ENCODE peak calls at places on chromosomes 6 and 20, in eight cellular contexts. One of them, this sample, is unnamed.

GRCh38 chr6:87151786-87152527 is 3.4 kb upstream of the ZNF292 start:
- DNase-seq in T-helper 1 cell: peak
- DNase-seq in GM04504: no peak
- DNase-seq in HCT116: no peak
- DNase-seq in vagina: no peak
- DNase-seq in NCI-H1694: peak
- DNase-seq in GM03348: peak
- DNase-seq in substantia nigra: peak
- DNase-seq in this sample: no peak

GRCh38 chr6:21996425-21997207 is 300.2 kb downstream of the PRL start:
- DNase-seq in T-helper 1 cell: no peak
- DNase-seq in GM04504: no peak
- DNase-seq in HCT116: no peak
- DNase-seq in vagina: no peak
- DNase-seq in NCI-H1694: no peak
- DNase-seq in GM03348: no peak
- DNase-seq in substantia nigra: no peak
- DNase-seq in this sample: no peak

GRCh38 chr6:137817219-137817618 is 49.8 kb upstream of the TNFAIP3 start:
- DNase-seq in T-helper 1 cell: no peak
- DNase-seq in GM04504: no peak
- DNase-seq in HCT116: no peak
- DNase-seq in vagina: no peak
- DNase-seq in NCI-H1694: no peak
- DNase-seq in GM03348: no peak
- DNase-seq in substantia nigra: no peak
- DNase-seq in this sample: no peak

GRCh38 chr6:83707829-83708545 is 914 bp downstream of the SNAP91 start:
- DNase-seq in T-helper 1 cell: no peak
- DNase-seq in GM04504: no peak
- DNase-seq in HCT116: no peak
- DNase-seq in vagina: no peak
- DNase-seq in NCI-H1694: no peak
- DNase-seq in GM03348: no peak
- DNase-seq in substantia nigra: no peak
- DNase-seq in this sample: no peak

GRCh38 chr6:21527731-21528130 is 65.8 kb upstream of the SOX4 start:
- DNase-seq in T-helper 1 cell: no peak
- DNase-seq in GM04504: no peak
- DNase-seq in HCT116: no peak
- DNase-seq in vagina: no peak
- DNase-seq in NCI-H1694: no peak
- DNase-seq in GM03348: no peak
- DNase-seq in substantia nigra: no peak
- DNase-seq in this sample: no peak

GRCh38 chr6:92047152-92047551 is 1372.2 kb downstream of the EPHA7 start:
- DNase-seq in T-helper 1 cell: no peak
- DNase-seq in GM04504: no peak
- DNase-seq in HCT116: no peak
- DNase-seq in vagina: no peak
- DNase-seq in NCI-H1694: no peak
- DNase-seq in GM03348: no peak
- DNase-seq in substantia nigra: no peak
- DNase-seq in this sample: no peak

GRCh38 chr6:133129556-133129955 is 111.6 kb upstream of the EYA4 start:
- DNase-seq in T-helper 1 cell: no peak
- DNase-seq in GM04504: no peak
- DNase-seq in HCT116: no peak
- DNase-seq in vagina: no peak
- DNase-seq in NCI-H1694: no peak
- DNase-seq in GM03348: no peak
- DNase-seq in substantia nigra: no peak
- DNase-seq in this sample: no peak

GRCh38 chr6:50822078-50822476 is 3.4 kb downstream of the TFAP2B start:
- DNase-seq in T-helper 1 cell: no peak
- DNase-seq in GM04504: no peak
- DNase-seq in HCT116: no peak
- DNase-seq in vagina: no peak
- DNase-seq in NCI-H1694: no peak
- DNase-seq in GM03348: no peak
- DNase-seq in substantia nigra: no peak
- DNase-seq in this sample: no peak

GRCh38 chr6:163923658-163924411 is 509.3 kb downstream of the QKI start:
- DNase-seq in T-helper 1 cell: no peak
- DNase-seq in GM04504: no peak
- DNase-seq in HCT116: no peak
- DNase-seq in vagina: no peak
- DNase-seq in NCI-H1694: no peak
- DNase-seq in GM03348: no peak
- DNase-seq in substantia nigra: no peak
- DNase-seq in this sample: no peak

GRCh38 chr6:139376604-139377218 is 2.3 kb upstream of the CITED2 start:
- DNase-seq in T-helper 1 cell: no peak
- DNase-seq in GM04504: peak
- DNase-seq in HCT116: no peak
- DNase-seq in vagina: no peak
- DNase-seq in NCI-H1694: no peak
- DNase-seq in GM03348: peak
- DNase-seq in substantia nigra: no peak
- DNase-seq in this sample: no peak

GRCh38 chr6:145963216-145964068 is 716 bp downstream of the SHPRH start:
- DNase-seq in T-helper 1 cell: peak
- DNase-seq in GM04504: peak
- DNase-seq in HCT116: peak
- DNase-seq in vagina: no peak
- DNase-seq in NCI-H1694: no peak
- DNase-seq in GM03348: peak
- DNase-seq in substantia nigra: peak
- DNase-seq in this sample: no peak

GRCh38 chr6:169970306-169970988 is 219.0 kb downstream of the ERMARD start:
- DNase-seq in T-helper 1 cell: no peak
- DNase-seq in GM04504: no peak
- DNase-seq in HCT116: no peak
- DNase-seq in vagina: peak
- DNase-seq in NCI-H1694: no peak
- DNase-seq in GM03348: no peak
- DNase-seq in substantia nigra: no peak
- DNase-seq in this sample: no peak

GRCh38 chr20:46077642-46078305 is 12.0 kb downstream of the NCOA5 start:
- DNase-seq in T-helper 1 cell: no peak
- DNase-seq in GM04504: no peak
- DNase-seq in HCT116: no peak
- DNase-seq in vagina: no peak
- DNase-seq in NCI-H1694: no peak
- DNase-seq in GM03348: no peak
- DNase-seq in substantia nigra: no peak
- DNase-seq in this sample: no peak

GRCh38 chr20:21435576-21435975 is 38.2 kb upstream of the NKX2-4 start:
- DNase-seq in T-helper 1 cell: no peak
- DNase-seq in GM04504: no peak
- DNase-seq in HCT116: no peak
- DNase-seq in vagina: no peak
- DNase-seq in NCI-H1694: no peak
- DNase-seq in GM03348: peak
- DNase-seq in substantia nigra: no peak
- DNase-seq in this sample: no peak

GRCh38 chr6:44238687-44239350 is 8.1 kb upstream of the HSP90AB1 start:
- DNase-seq in T-helper 1 cell: no peak
- DNase-seq in GM04504: no peak
- DNase-seq in HCT116: no peak
- DNase-seq in vagina: no peak
- DNase-seq in NCI-H1694: no peak
- DNase-seq in GM03348: no peak
- DNase-seq in substantia nigra: no peak
- DNase-seq in this sample: no peak

GRCh38 chr20:61937146-61937962 is 128.3 kb downstream of the TAF4 start:
- DNase-seq in T-helper 1 cell: no peak
- DNase-seq in GM04504: no peak
- DNase-seq in HCT116: no peak
- DNase-seq in vagina: no peak
- DNase-seq in NCI-H1694: no peak
- DNase-seq in GM03348: no peak
- DNase-seq in substantia nigra: no peak
- DNase-seq in this sample: no peak

GRCh38 chr6:36755435-36756348 is 58.1 kb downstream of the RAB44 start:
- DNase-seq in T-helper 1 cell: peak
- DNase-seq in GM04504: no peak
- DNase-seq in HCT116: no peak
- DNase-seq in vagina: no peak
- DNase-seq in NCI-H1694: no peak
- DNase-seq in GM03348: no peak
- DNase-seq in substantia nigra: no peak
- DNase-seq in this sample: no peak

GRCh38 chr6:110738899-110739365 is 76.3 kb downstream of the CDK19 start:
- DNase-seq in T-helper 1 cell: no peak
- DNase-seq in GM04504: no peak
- DNase-seq in HCT116: no peak
- DNase-seq in vagina: no peak
- DNase-seq in NCI-H1694: no peak
- DNase-seq in GM03348: no peak
- DNase-seq in substantia nigra: no peak
- DNase-seq in this sample: no peak

GRCh38 chr6:21049572-21049971 is 515.3 kb downstream of the CDKAL1 start:
- DNase-seq in T-helper 1 cell: no peak
- DNase-seq in GM04504: no peak
- DNase-seq in HCT116: no peak
- DNase-seq in vagina: no peak
- DNase-seq in NCI-H1694: no peak
- DNase-seq in GM03348: peak
- DNase-seq in substantia nigra: no peak
- DNase-seq in this sample: no peak

GRCh38 chr20:12237772-12238171 is 320.1 kb downstream of the BTBD3 start:
- DNase-seq in T-helper 1 cell: no peak
- DNase-seq in GM04504: peak
- DNase-seq in HCT116: no peak
- DNase-seq in vagina: no peak
- DNase-seq in NCI-H1694: no peak
- DNase-seq in GM03348: peak
- DNase-seq in substantia nigra: peak
- DNase-seq in this sample: no peak